ENCODE peak calls at places on chromosomes 5 and 9, in six cellular contexts. One of them, this sample, is unnamed.

GRCh38 chr9:114448706-114449105 is 56.6 kb downstream of the WHRN start:
- DNase-seq in mammary epithelial cell: peak
- DNase-seq in heart left ventricle: no peak
- DNase-seq in IMR-90: peak
- DNase-seq in fibroblast of lung: peak
- DNase-seq in uterus: no peak
- DNase-seq in this sample: no peak

GRCh38 chr5:124620743-124621142 is 125.7 kb downstream of the ZNF608 start:
- DNase-seq in mammary epithelial cell: no peak
- DNase-seq in heart left ventricle: no peak
- DNase-seq in IMR-90: no peak
- DNase-seq in fibroblast of lung: no peak
- DNase-seq in uterus: no peak
- DNase-seq in this sample: no peak

GRCh38 chr9:69120380-69121154 is 53.5 kb upstream of the TJP2 start:
- DNase-seq in mammary epithelial cell: peak
- DNase-seq in heart left ventricle: no peak
- DNase-seq in IMR-90: no peak
- DNase-seq in fibroblast of lung: peak
- DNase-seq in uterus: peak
- DNase-seq in this sample: no peak

GRCh38 chr5:24208540-24209141 is 436.1 kb downstream of the CDH10 start:
- DNase-seq in mammary epithelial cell: no peak
- DNase-seq in heart left ventricle: no peak
- DNase-seq in IMR-90: no peak
- DNase-seq in fibroblast of lung: no peak
- DNase-seq in uterus: no peak
- DNase-seq in this sample: no peak

GRCh38 chr5:126499278-126499677 is 76.1 kb downstream of the GRAMD2B start:
- DNase-seq in mammary epithelial cell: no peak
- DNase-seq in heart left ventricle: no peak
- DNase-seq in IMR-90: no peak
- DNase-seq in fibroblast of lung: no peak
- DNase-seq in uterus: peak
- DNase-seq in this sample: no peak

GRCh38 chr5:122942164-122942914 is 94.2 kb downstream of the PPIC start:
- DNase-seq in mammary epithelial cell: peak
- DNase-seq in heart left ventricle: no peak
- DNase-seq in IMR-90: peak
- DNase-seq in fibroblast of lung: peak
- DNase-seq in uterus: no peak
- DNase-seq in this sample: no peak

GRCh38 chr5:108773330-108773729 is 25.6 kb downstream of the FER start:
- DNase-seq in mammary epithelial cell: no peak
- DNase-seq in heart left ventricle: no peak
- DNase-seq in IMR-90: no peak
- DNase-seq in fibroblast of lung: no peak
- DNase-seq in uterus: no peak
- DNase-seq in this sample: no peak

GRCh38 chr5:52802272-52803011 is 14.7 kb downstream of the ITGA1 start:
- DNase-seq in mammary epithelial cell: no peak
- DNase-seq in heart left ventricle: no peak
- DNase-seq in IMR-90: peak
- DNase-seq in fibroblast of lung: peak
- DNase-seq in uterus: no peak
- DNase-seq in this sample: no peak

GRCh38 chr5:65157906-65158603 is 323.7 kb downstream of the ADAMTS6 start:
- DNase-seq in mammary epithelial cell: peak
- DNase-seq in heart left ventricle: no peak
- DNase-seq in IMR-90: no peak
- DNase-seq in fibroblast of lung: peak
- DNase-seq in uterus: no peak
- DNase-seq in this sample: no peak

GRCh38 chr9:81150016-81150625 is 539.2 kb downstream of the TLE1 start:
- DNase-seq in mammary epithelial cell: no peak
- DNase-seq in heart left ventricle: no peak
- DNase-seq in IMR-90: peak
- DNase-seq in fibroblast of lung: peak
- DNase-seq in uterus: no peak
- DNase-seq in this sample: no peak

GRCh38 chr9:115117999-115118470 is at the start of gene TNC:
- DNase-seq in mammary epithelial cell: peak
- DNase-seq in heart left ventricle: no peak
- DNase-seq in IMR-90: peak
- DNase-seq in fibroblast of lung: peak
- DNase-seq in uterus: peak
- DNase-seq in this sample: peak

GRCh38 chr9:114910541-114910940 is 19.9 kb downstream of the TNFSF8 start:
- DNase-seq in mammary epithelial cell: no peak
- DNase-seq in heart left ventricle: no peak
- DNase-seq in IMR-90: no peak
- DNase-seq in fibroblast of lung: peak
- DNase-seq in uterus: no peak
- DNase-seq in this sample: no peak

GRCh38 chr9:134403682-134404301 is 77.5 kb downstream of the RXRA start:
- DNase-seq in mammary epithelial cell: peak
- DNase-seq in heart left ventricle: peak
- DNase-seq in IMR-90: peak
- DNase-seq in fibroblast of lung: peak
- DNase-seq in uterus: peak
- DNase-seq in this sample: peak

GRCh38 chr5:180069589-180070247 is 1.8 kb downstream of the RNF130 start:
- DNase-seq in mammary epithelial cell: no peak
- DNase-seq in heart left ventricle: peak
- DNase-seq in IMR-90: no peak
- DNase-seq in fibroblast of lung: peak
- DNase-seq in uterus: no peak
- DNase-seq in this sample: peak

GRCh38 chr9:93813687-93814560 is 141.2 kb downstream of the BARX1 start:
- DNase-seq in mammary epithelial cell: no peak
- DNase-seq in heart left ventricle: no peak
- DNase-seq in IMR-90: no peak
- DNase-seq in fibroblast of lung: no peak
- DNase-seq in uterus: no peak
- DNase-seq in this sample: no peak

GRCh38 chr9:136545065-136545965 is 533 bp downstream of the NOTCH1 start:
- DNase-seq in mammary epithelial cell: peak
- DNase-seq in heart left ventricle: no peak
- DNase-seq in IMR-90: no peak
- DNase-seq in fibroblast of lung: no peak
- DNase-seq in uterus: no peak
- DNase-seq in this sample: peak

GRCh38 chr9:136179761-136180160 is 25.2 kb downstream of the LHX3 start:
- DNase-seq in mammary epithelial cell: no peak
- DNase-seq in heart left ventricle: no peak
- DNase-seq in IMR-90: no peak
- DNase-seq in fibroblast of lung: no peak
- DNase-seq in uterus: no peak
- DNase-seq in this sample: no peak

GRCh38 chr5:81140942-81141341 is 92.2 kb upstream of the CKMT2 start:
- DNase-seq in mammary epithelial cell: no peak
- DNase-seq in heart left ventricle: no peak
- DNase-seq in IMR-90: peak
- DNase-seq in fibroblast of lung: peak
- DNase-seq in uterus: peak
- DNase-seq in this sample: no peak

GRCh38 chr5:92265804-92266203 is 882.7 kb upstream of the ARRDC3 start:
- DNase-seq in mammary epithelial cell: no peak
- DNase-seq in heart left ventricle: no peak
- DNase-seq in IMR-90: no peak
- DNase-seq in fibroblast of lung: no peak
- DNase-seq in uterus: no peak
- DNase-seq in this sample: no peak

GRCh38 chr5:81070561-81070960 is 110.4 kb downstream of the RASGRF2 start:
- DNase-seq in mammary epithelial cell: no peak
- DNase-seq in heart left ventricle: no peak
- DNase-seq in IMR-90: no peak
- DNase-seq in fibroblast of lung: no peak
- DNase-seq in uterus: no peak
- DNase-seq in this sample: no peak

GRCh38 chr5:45060686-45061085 is 251.9 kb downstream of the MRPS30 start:
- DNase-seq in mammary epithelial cell: no peak
- DNase-seq in heart left ventricle: no peak
- DNase-seq in IMR-90: no peak
- DNase-seq in fibroblast of lung: peak
- DNase-seq in uterus: no peak
- DNase-seq in this sample: no peak

GRCh38 chr5:180589771-180590542 is 1.3 kb downstream of the SCGB3A1 start:
- DNase-seq in mammary epithelial cell: no peak
- DNase-seq in heart left ventricle: peak
- DNase-seq in IMR-90: no peak
- DNase-seq in fibroblast of lung: no peak
- DNase-seq in uterus: no peak
- DNase-seq in this sample: no peak

GRCh38 chr9:21414220-21414940 is 5.5 kb downstream of the IFNA8 start:
- DNase-seq in mammary epithelial cell: no peak
- DNase-seq in heart left ventricle: no peak
- DNase-seq in IMR-90: no peak
- DNase-seq in fibroblast of lung: no peak
- DNase-seq in uterus: no peak
- DNase-seq in this sample: no peak

GRCh38 chr9:110911659-110912473 is 126.4 kb downstream of the LPAR1 start:
- DNase-seq in mammary epithelial cell: peak
- DNase-seq in heart left ventricle: no peak
- DNase-seq in IMR-90: peak
- DNase-seq in fibroblast of lung: peak
- DNase-seq in uterus: peak
- DNase-seq in this sample: no peak

GRCh38 chr5:140043508-140043872 is 391 bp upstream of the NRG2 start:
- DNase-seq in mammary epithelial cell: no peak
- DNase-seq in heart left ventricle: peak
- DNase-seq in IMR-90: no peak
- DNase-seq in fibroblast of lung: no peak
- DNase-seq in uterus: no peak
- DNase-seq in this sample: no peak
- H3K27ac ChIP-seq in mammary epithelial cell: no peak
- H3K27ac ChIP-seq in heart left ventricle: no peak
- H3K27ac ChIP-seq in IMR-90: no peak
- H3K27ac ChIP-seq in fibroblast of lung: no peak
- H3K27ac ChIP-seq in uterus: peak
- H3K27ac ChIP-seq in this sample: peak

DNA sequence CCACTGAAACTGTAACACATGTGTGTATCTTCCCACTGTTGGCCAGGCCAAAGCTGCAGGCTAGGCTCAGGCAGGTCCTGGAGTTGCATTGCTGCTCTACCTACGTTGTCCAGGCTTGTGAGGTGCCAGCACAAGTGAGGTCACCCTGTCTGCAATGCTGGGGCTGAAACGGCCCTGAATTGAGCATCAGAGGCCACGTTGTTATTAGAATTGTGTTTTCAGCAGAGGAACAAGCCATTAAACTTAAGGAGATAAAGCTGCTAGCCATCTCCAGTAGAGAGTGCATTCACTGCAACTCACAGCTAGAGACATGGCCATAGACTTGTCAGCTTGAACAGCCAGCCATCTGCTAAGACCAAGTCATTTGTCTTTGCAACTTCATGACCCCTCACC is 191.8 kb downstream of the SEMA6A start:
- DNase-seq in mammary epithelial cell: no peak
- DNase-seq in heart left ventricle: no peak
- DNase-seq in IMR-90: no peak
- DNase-seq in fibroblast of lung: no peak
- DNase-seq in uterus: no peak
- DNase-seq in this sample: no peak
- H3K27ac ChIP-seq in mammary epithelial cell: no peak
- H3K27ac ChIP-seq in heart left ventricle: no peak
- H3K27ac ChIP-seq in IMR-90: no peak
- H3K27ac ChIP-seq in fibroblast of lung: no peak
- H3K27ac ChIP-seq in uterus: no peak
- H3K27ac ChIP-seq in this sample: no peak

GRCh38 chr5:94793113-94793815 is 174.8 kb downstream of the SLF1 start:
- DNase-seq in mammary epithelial cell: no peak
- DNase-seq in heart left ventricle: no peak
- DNase-seq in IMR-90: peak
- DNase-seq in fibroblast of lung: peak
- DNase-seq in uterus: no peak
- DNase-seq in this sample: no peak
- H3K27ac ChIP-seq in mammary epithelial cell: no peak
- H3K27ac ChIP-seq in heart left ventricle: no peak
- H3K27ac ChIP-seq in IMR-90: no peak
- H3K27ac ChIP-seq in fibroblast of lung: peak
- H3K27ac ChIP-seq in uterus: no peak
- H3K27ac ChIP-seq in this sample: no peak

GRCh38 chr9:127717766-127718165 is 1.9 kb downstream of the TTC16 start:
- DNase-seq in mammary epithelial cell: no peak
- DNase-seq in heart left ventricle: no peak
- DNase-seq in IMR-90: no peak
- DNase-seq in fibroblast of lung: no peak
- DNase-seq in uterus: no peak
- DNase-seq in this sample: no peak

GRCh38 chr9:127715443-127716337 is at the start of the genes PTRH1 and TTC16:
- DNase-seq in mammary epithelial cell: peak
- DNase-seq in heart left ventricle: peak
- DNase-seq in IMR-90: peak
- DNase-seq in fibroblast of lung: peak
- DNase-seq in uterus: peak
- DNase-seq in this sample: peak

GRCh38 chr9:127714916-127715442 is 484 bp downstream of the PTRH1 start:
- DNase-seq in mammary epithelial cell: peak
- DNase-seq in heart left ventricle: no peak
- DNase-seq in IMR-90: no peak
- DNase-seq in fibroblast of lung: no peak
- DNase-seq in uterus: no peak
- DNase-seq in this sample: no peak

GRCh38 chr9:127714020-127714835 is 1.2 kb downstream of the PTRH1 start:
- DNase-seq in mammary epithelial cell: no peak
- DNase-seq in heart left ventricle: no peak
- DNase-seq in IMR-90: no peak
- DNase-seq in fibroblast of lung: no peak
- DNase-seq in uterus: no peak
- DNase-seq in this sample: no peak

GRCh38 chr9:127716412-127716811 is 533 bp downstream of the TTC16 start:
- DNase-seq in mammary epithelial cell: no peak
- DNase-seq in heart left ventricle: no peak
- DNase-seq in IMR-90: no peak
- DNase-seq in fibroblast of lung: no peak
- DNase-seq in uterus: no peak
- DNase-seq in this sample: no peak
- H3K27ac ChIP-seq in mammary epithelial cell: peak
- H3K27ac ChIP-seq in heart left ventricle: no peak
- H3K27ac ChIP-seq in IMR-90: no peak
- H3K27ac ChIP-seq in fibroblast of lung: peak
- H3K27ac ChIP-seq in uterus: peak
- H3K27ac ChIP-seq in this sample: peak

GRCh38 chr9:76403352-76403751 is 9.1 kb upstream of the RFK start:
- DNase-seq in mammary epithelial cell: peak
- DNase-seq in heart left ventricle: no peak
- DNase-seq in IMR-90: peak
- DNase-seq in fibroblast of lung: peak
- DNase-seq in uterus: no peak
- DNase-seq in this sample: no peak
- H3K27ac ChIP-seq in mammary epithelial cell: peak
- H3K27ac ChIP-seq in heart left ventricle: no peak
- H3K27ac ChIP-seq in IMR-90: peak
- H3K27ac ChIP-seq in fibroblast of lung: peak
- H3K27ac ChIP-seq in uterus: peak
- H3K27ac ChIP-seq in this sample: no peak